ENCODE peak calls at places on chromosomes 2 and 18, in eight cellular contexts. R is HepG2, M is psoas muscle, Y is heart left ventricle, L is stomach, T is tibial artery, B is upper lobe of right lung, N is mucosa of descending colon. D is an unnamed sample. For H3K4me1, the result is how much of the 10 kb centered on the place peaks cover.

GRCh38 chr2:127161176-127162136 is 54.5 kb upstream of the BIN1 start:
- DNase-seq in R (no peak), M (no peak), Y (no peak), L (no peak), T (no peak), B (no peak), N (no peak), D (no peak)

GRCh38 chr2:230790981-230791380 is 73.8 kb upstream of the ITM2C start:
- DNase-seq in R (no peak), M (no peak), Y (no peak), L (no peak), T (no peak), B (no peak), N (no peak), D (no peak)

GRCh38 chr2:167069855-167070254 is 181.6 kb downstream of the XIRP2 start:
- DNase-seq in R (no peak), M (no peak), Y (no peak), L (no peak), T (no peak), B (no peak), N (no peak), D (no peak)

GRCh38 chr2:200378652-200379290 is 72.3 kb downstream of the SPATS2L start:
- DNase-seq in R (no peak), M (no peak), Y (no peak), L (no peak), T (no peak), B (no peak), N (no peak), D (no peak)

GRCh38 chr18:7889515-7889914 is 322.4 kb downstream of the PTPRM start:
- DNase-seq in R (no peak), M (no peak), Y (no peak), L (no peak), T (no peak), B (no peak), N (no peak), D (no peak)

GRCh38 chr18:27771571-27771970 is 405.4 kb downstream of the CDH2 start:
- DNase-seq in R (no peak), M (no peak), Y (no peak), L (no peak), T (no peak), B (no peak), N (no peak), D (no peak)

GRCh38 chr2:206212673-206213513 is 53.2 kb downstream of the EEF1B2 start:
- DNase-seq in R (no peak), M (no peak), Y (no peak), L (no peak), T (no peak), B (no peak), N (no peak), D (peak)

GRCh38 chr2:226351711-226352110 is 447.9 kb downstream of the IRS1 start:
- DNase-seq in R (no peak), M (no peak), Y (no peak), L (no peak), T (no peak), B (no peak), N (no peak), D (no peak)

GRCh38 chr2:185990861-185991525 is 252.4 kb downstream of the FSIP2 start:
- DNase-seq in R (peak), M (no peak), Y (no peak), L (no peak), T (no peak), B (no peak), N (peak), D (peak)

GRCh38 chr2:18132697-18133096 is 254.2 kb downstream of the KCNS3 start:
- DNase-seq in R (no peak), M (no peak), Y (no peak), L (no peak), T (no peak), B (no peak), N (no peak), D (no peak)

GRCh38 chr18:27662537-27662936 is 477.4 kb upstream of the CHST9 start:
- DNase-seq in R (no peak), M (no peak), Y (no peak), L (no peak), T (no peak), B (no peak), N (no peak), D (no peak)

GRCh38 chr2:46326231-46326980 is 29.2 kb downstream of the EPAS1 start:
- DNase-seq in R (peak), M (no peak), Y (no peak), L (no peak), T (no peak), B (no peak), N (no peak), D (peak)

GRCh38 chr2:135909976-135910375 is 33.7 kb upstream of the MCM6 start:
- DNase-seq in R (no peak), M (no peak), Y (no peak), L (no peak), T (no peak), B (no peak), N (no peak), D (no peak)

GRCh38 chr2:88342749-88343148 is 109.7 kb downstream of the FOXI3 start:
- DNase-seq in R (no peak), M (no peak), Y (no peak), L (no peak), T (no peak), B (no peak), N (no peak), D (no peak)

GRCh38 chr2:63440612-63441011 is 147.7 kb downstream of the WDPCP start:
- DNase-seq in R (no peak), M (no peak), Y (no peak), L (no peak), T (no peak), B (no peak), N (no peak), D (no peak)

GRCh38 chr18:45626330-45627203 is 11.3 kb downstream of the SLC14A2 start:
- DNase-seq in R (no peak), M (no peak), Y (no peak), L (no peak), T (no peak), B (no peak), N (no peak), D (no peak)

GRCh38 chr2:186059096-186059495 is 320.5 kb downstream of the FSIP2 start:
- DNase-seq in R (no peak), M (no peak), Y (no peak), L (no peak), T (no peak), B (no peak), N (no peak), D (no peak)

GRCh38 chr2:88212251-88212790 is 42.2 kb downstream of the THNSL2 start:
- DNase-seq in R (peak), M (no peak), Y (no peak), L (no peak), T (no peak), B (no peak), N (no peak), D (no peak)

GRCh38 chr18:28794459-28795245 is 617.7 kb upstream of the CDH2 start:
- DNase-seq in R (no peak), M (no peak), Y (no peak), L (no peak), T (no peak), B (no peak), N (no peak), D (no peak)

GRCh38 chr2:176652300-176653182 is 383.3 kb downstream of the MTX2 start:
- DNase-seq in R (peak), M (no peak), Y (no peak), L (no peak), T (no peak), B (no peak), N (no peak), D (peak)

GRCh38 chr2:215019521-215020145 is 118.8 kb downstream of the ABCA12 start:
- DNase-seq in R (no peak), M (no peak), Y (no peak), L (no peak), T (no peak), B (no peak), N (no peak), D (no peak)

GRCh38 chr18:45662468-45662867 is 47.2 kb downstream of the SLC14A2 start:
- DNase-seq in R (no peak), M (no peak), Y (no peak), L (no peak), T (no peak), B (no peak), N (no peak), D (no peak)

GRCh38 chr2:196610796-196611195 is 28.7 kb upstream of the CCDC150 start:
- DNase-seq in R (no peak), M (no peak), Y (no peak), L (no peak), T (no peak), B (no peak), N (no peak), D (no peak)

GRCh38 chr2:164554487-164554886 is 66.8 kb downstream of the GRB14 start:
- DNase-seq in R (peak), M (no peak), Y (no peak), L (no peak), T (no peak), B (no peak), N (no peak), D (no peak)

GRCh38 chr2:222736301-222736700 is 64.8 kb downstream of the MOGAT1 start:
- DNase-seq in R (no peak), M (no peak), Y (no peak), L (no peak), T (no peak), B (no peak), N (no peak), D (no peak)

GRCh38 chr2:185736210-185736609 is 2.4 kb upstream of the FSIP2 start:
- DNase-seq in R (no peak), M (no peak), Y (no peak), L (no peak), T (no peak), B (no peak), N (no peak), D (no peak)

GRCh38 chr2:25073025-25073424 is 31.1 kb downstream of the EFR3B start:
- DNase-seq in R (no peak), M (no peak), Y (no peak), L (no peak), T (no peak), B (no peak), N (no peak), D (no peak)

GRCh38 chr2:101766871-101767739 is 69.6 kb downstream of the MAP4K4 start:
- DNase-seq in R (peak), M (no peak), Y (no peak), L (no peak), T (no peak), B (no peak), N (no peak), D (peak)

GRCh38 chr2:71000780-71001591 is 6.3 kb upstream of the TEX261 start:
- DNase-seq in R (peak), M (peak), Y (peak), L (peak), T (peak), B (peak), N (peak), D (peak)

GRCh38 chr2:61620244-61621159 is 82.3 kb upstream of the XPO1 start:
- DNase-seq in R (peak), M (no peak), Y (peak), L (no peak), T (no peak), B (no peak), N (no peak), D (no peak)

GRCh38 chr2:17156086-17156485 is 362.2 kb downstream of the RAD51AP2 start:
- DNase-seq in R (no peak), M (no peak), Y (no peak), L (no peak), T (no peak), B (no peak), N (no peak), D (no peak)

GRCh38 chr18:48786621-48787522 is 163.9 kb downstream of the SMAD7 start:
- DNase-seq in R (no peak), M (peak), Y (peak), L (no peak), T (peak), B (peak), N (no peak), D (no peak)

GRCh38 chr2:151760139-151760650 is 25.9 kb upstream of the NEB start:
- DNase-seq in R (peak), M (peak), Y (no peak), L (no peak), T (no peak), B (no peak), N (no peak), D (peak)

GRCh38 chr2:142033393-142033792 is 97.4 kb downstream of the LRP1B start:
- DNase-seq in R (no peak), M (no peak), Y (no peak), L (no peak), T (no peak), B (no peak), N (no peak), D (no peak)

GRCh38 chr18:39742015-39742466 is 2176.4 kb upstream of the CELF4 start:
- DNase-seq in R (no peak), M (no peak), Y (no peak), L (no peak), T (no peak), B (no peak), N (no peak), D (no peak)

GRCh38 chr2:48113767-48114166 is 207.5 kb upstream of the FBXO11 start:
- DNase-seq in R (no peak), M (no peak), Y (no peak), L (no peak), T (no peak), B (no peak), N (no peak), D (no peak)

GRCh38 chr18:63963610-63964256 is 6.1 kb upstream of the SERPINB8 start:
- DNase-seq in R (peak), M (no peak), Y (peak), L (peak), T (peak), B (no peak), N (peak), D (peak)

DNA sequence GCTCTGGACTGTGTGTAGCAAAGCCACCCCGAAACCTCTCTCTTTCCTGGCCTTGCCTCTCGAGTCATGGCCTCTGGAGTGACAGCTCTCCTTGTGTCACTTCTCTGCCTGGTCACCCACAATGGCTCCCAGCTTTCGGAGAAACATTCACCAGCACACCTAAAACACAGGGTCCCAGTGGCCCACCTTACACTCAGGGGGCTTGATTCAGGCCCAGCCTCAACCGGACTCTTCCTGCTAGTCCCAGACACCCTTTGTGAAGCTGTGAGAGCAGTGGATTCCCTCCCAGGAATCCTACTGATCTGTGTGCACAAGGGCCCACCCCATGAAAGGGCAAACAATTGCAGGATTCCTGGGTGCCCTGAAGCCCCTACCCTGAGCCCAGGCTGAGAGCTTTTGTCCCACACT is 137.2 kb upstream of the HAAO start:
- DNase-seq in R (peak), M (no peak), Y (no peak), L (no peak), T (no peak), B (peak), N (no peak), D (no peak)
- H3K4me1 ChIP-seq in R (half or more), M (half or more), Y (half or more), L (half or more), T (under half), B (half or more), N (half or more), D (half or more)

GRCh38 chr18:77001041-77001440 is 131.5 kb downstream of the MBP start:
- DNase-seq in R (no peak), M (no peak), Y (no peak), L (no peak), T (no peak), B (no peak), N (no peak), D (no peak)
- H3K4me3 ChIP-seq in R (no peak), M (no peak), Y (no peak), L (no peak), T (no peak), B (no peak), N (no peak), D (no peak)

GRCh38 chr2:111661286-111661940 is 222.6 kb downstream of the ANAPC1 start:
- DNase-seq in R (no peak), M (no peak), Y (no peak), L (no peak), T (no peak), B (no peak), N (no peak), D (no peak)
- TF ChIP-seq CTCF in R (no peak), M (no peak), Y (no peak), L (no peak), T (no peak), B (no peak), N (no peak), D (no peak)

DNA sequence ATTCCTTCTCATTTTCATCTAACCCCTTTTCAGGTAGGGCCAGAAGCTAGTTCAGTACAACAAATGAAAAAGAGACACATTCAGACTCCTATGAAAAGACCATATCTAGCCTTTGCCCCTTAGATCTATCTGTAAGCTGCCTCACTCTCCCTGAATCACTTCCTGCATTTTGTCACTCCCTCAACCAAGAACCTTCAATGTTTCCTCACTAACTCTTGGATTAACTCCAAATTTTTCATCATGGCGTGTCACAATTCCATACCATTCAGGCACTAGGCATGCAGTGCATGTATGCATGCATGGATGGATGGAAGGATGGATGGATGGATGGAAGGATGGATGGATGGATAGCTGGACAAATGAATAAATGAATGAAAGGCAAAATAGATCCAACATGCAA is 356.9 kb downstream of the TNS1 start:
- DNase-seq in R (no peak), M (no peak), Y (no peak), L (no peak), T (no peak), B (no peak), N (no peak), D (no peak)
- H3K4me1 ChIP-seq in R (under half), M (under half), Y (under half), L (under half), T (under half), B (under half), N (under half), D (under half)

GRCh38 chr2:120586507-120587283 is 149.0 kb upstream of the GLI2 start:
- DNase-seq in R (no peak), M (peak), Y (no peak), L (peak), T (no peak), B (peak), N (peak), D (no peak)

GRCh38 chr2:120590841-120591240 is 144.8 kb upstream of the GLI2 start:
- DNase-seq in R (no peak), M (no peak), Y (no peak), L (no peak), T (no peak), B (no peak), N (no peak), D (no peak)

GRCh38 chr2:120587326-120587996 is 148.2 kb upstream of the GLI2 start:
- DNase-seq in R (no peak), M (no peak), Y (no peak), L (no peak), T (no peak), B (no peak), N (peak), D (no peak)

GRCh38 chr2:120589782-120590608 is 145.7 kb upstream of the GLI2 start:
- DNase-seq in R (peak), M (no peak), Y (no peak), L (no peak), T (no peak), B (no peak), N (no peak), D (no peak)

DNA sequence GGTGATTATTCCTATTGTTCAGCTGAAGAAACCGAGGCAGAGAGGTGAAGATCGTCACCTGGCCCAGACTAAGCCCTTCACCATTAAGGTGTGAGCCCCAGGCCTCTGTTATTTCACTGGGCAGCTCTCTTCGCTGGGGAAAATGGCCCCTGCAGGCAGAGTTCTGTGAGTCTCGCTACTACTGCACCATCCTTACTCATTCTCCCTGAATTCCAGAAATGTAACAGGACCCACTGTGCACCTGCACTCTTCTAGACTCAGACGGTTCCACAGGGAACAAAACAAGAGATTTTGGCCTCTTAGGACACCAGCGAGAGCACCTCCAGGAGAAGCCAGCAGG is 147.7 kb upstream of the GLI2 start:
- DNase-seq in R (no peak), M (no peak), Y (no peak), L (no peak), T (no peak), B (no peak), N (peak), D (no peak)
- H3K4me3 ChIP-seq in R (no peak), M (no peak), Y (no peak), L (no peak), T (no peak), B (no peak), N (no peak), D (no peak)

D was measured in Caco-2.